ENCODE peak calls at places on chromosomes 4 and X, in nine cellular contexts. R, U, I, F, V, Q, Z, A and S are unnamed samples.

GRCh38 chr4:155604718-155605601 is 61.7 kb upstream of the GUCY1A1 start:
- DNase-seq in R (no peak), U (peak), I (no peak), F (no peak), V (peak), Q (no peak), Z (peak), A (no peak), S (no peak)

GRCh38 chrX:128891554-128891953 is 631.7 kb downstream of the SMARCA1 start:
- DNase-seq in R (no peak), U (no peak), I (no peak), F (no peak), V (no peak), Q (no peak), Z (no peak), A (no peak), S (no peak)

GRCh38 chr4:39056023-39056422 is 6.0 kb upstream of the KLHL5 start:
- DNase-seq in R (no peak), U (no peak), I (no peak), F (no peak), V (no peak), Q (no peak), Z (no peak), A (no peak), S (no peak)

GRCh38 chr4:137156054-137156453 is 376.2 kb downstream of the PCDH18 start:
- DNase-seq in R (no peak), U (peak), I (no peak), F (no peak), V (peak), Q (no peak), Z (peak), A (no peak), S (no peak)

GRCh38 chr4:17817027-17817426 is 6.2 kb downstream of the NCAPG start:
- DNase-seq in R (peak), U (peak), I (no peak), F (no peak), V (peak), Q (peak), Z (peak), A (no peak), S (peak)

GRCh38 chr4:6002926-6003325 is 15.3 kb downstream of the C4orf50 start:
- DNase-seq in R (no peak), U (no peak), I (no peak), F (no peak), V (no peak), Q (no peak), Z (no peak), A (no peak), S (no peak)

GRCh38 chr4:86594559-86595425 is 677 bp downstream of the PTPN13 start:
- DNase-seq in R (peak), U (peak), I (no peak), F (peak), V (peak), Q (peak), Z (peak), A (peak), S (no peak)

GRCh38 chr4:84691170-84691691 is 108.3 kb downstream of the CDS1 start:
- DNase-seq in R (no peak), U (peak), I (no peak), F (no peak), V (peak), Q (peak), Z (peak), A (no peak), S (no peak)

GRCh38 chrX:150664290-150664689 is 28.9 kb upstream of the MTMR1 start:
- DNase-seq in R (no peak), U (no peak), I (no peak), F (no peak), V (no peak), Q (peak), Z (no peak), A (peak), S (peak)

GRCh38 chr4:7498406-7499200 is 63.9 kb upstream of the PSAPL1 start:
- DNase-seq in R (no peak), U (no peak), I (no peak), F (no peak), V (no peak), Q (no peak), Z (no peak), A (no peak), S (no peak)

GRCh38 chr4:148946271-148946670 is 504.1 kb upstream of the NR3C2 start:
- DNase-seq in R (no peak), U (no peak), I (no peak), F (no peak), V (no peak), Q (no peak), Z (no peak), A (no peak), S (no peak)

GRCh38 chr4:114998316-114998715 is 115.1 kb downstream of the NDST4 start:
- DNase-seq in R (no peak), U (no peak), I (no peak), F (no peak), V (peak), Q (no peak), Z (no peak), A (no peak), S (no peak)

GRCh38 chr4:126130200-126130599 is 815.4 kb downstream of the FAT4 start:
- DNase-seq in R (no peak), U (no peak), I (no peak), F (no peak), V (no peak), Q (no peak), Z (no peak), A (no peak), S (no peak)

GRCh38 chr4:8376361-8377102 is 64.0 kb downstream of the ACOX3 start:
- DNase-seq in R (no peak), U (no peak), I (no peak), F (no peak), V (no peak), Q (no peak), Z (no peak), A (no peak), S (no peak)

GRCh38 chr4:94532016-94532789 is 80.5 kb downstream of the PDLIM5 start:
- DNase-seq in R (no peak), U (peak), I (no peak), F (no peak), V (peak), Q (no peak), Z (peak), A (no peak), S (no peak)

GRCh38 chr4:172619798-172620197 is 548.8 kb upstream of the GALNT7 start:
- DNase-seq in R (no peak), U (no peak), I (no peak), F (no peak), V (no peak), Q (no peak), Z (no peak), A (no peak), S (no peak)

GRCh38 chr4:101199507-101200285 is 147.6 kb downstream of the PPP3CA start:
- DNase-seq in R (no peak), U (peak), I (no peak), F (no peak), V (peak), Q (no peak), Z (peak), A (no peak), S (peak)

GRCh38 chrX:19576742-19577141 is 61.4 kb upstream of the MAP3K15 start:
- DNase-seq in R (no peak), U (no peak), I (no peak), F (no peak), V (peak), Q (no peak), Z (no peak), A (no peak), S (no peak)

GRCh38 chr4:107069049-107069448 is 32.9 kb upstream of the DKK2 start:
- DNase-seq in R (no peak), U (peak), I (no peak), F (no peak), V (peak), Q (no peak), Z (peak), A (no peak), S (no peak)

GRCh38 chr4:168797738-168798375 is 212.2 kb downstream of the CBR4 start:
- DNase-seq in R (no peak), U (no peak), I (no peak), F (no peak), V (no peak), Q (no peak), Z (no peak), A (no peak), S (no peak)